ENCODE peak calls at places on chromosomes 13 and 19, in nine cellular contexts. T is thoracic aorta, U is fibroblast of pulmonary artery, J is stomach, M is HepG2, H is OCI-LY7, Y is GM23338, D is osteoblast, Q is sigmoid colon. P is an unnamed sample.

GRCh38 chr13:111325146-111325890 is 4.9 kb downstream of the TEX29 start:
- DNase-seq in T (no peak), U (no peak), J (no peak), M (no peak), H (no peak), Y (no peak), D (peak; percentile 91), Q (no peak), P (no peak)

GRCh38 chr13:112690242-112690943 is 555 bp downstream of the ATP11A start:
- DNase-seq in T (no peak), U (peak; percentile 35), J (peak; percentile 46), M (no peak), H (peak; percentile 48), Y (peak; percentile 64), D (peak; percentile 95), Q (no peak), P (no peak)

GRCh38 chr13:29339386-29340272 is 255.9 kb downstream of the SLC7A1 start:
- DNase-seq in T (no peak), U (no peak), J (no peak), M (no peak), H (no peak), Y (no peak), D (no peak), Q (no peak), P (no peak)

GRCh38 chr19:49559443-49559842 is 20.9 kb downstream of the NOSIP start:
- DNase-seq in T (no peak), U (no peak), J (no peak), M (no peak), H (no peak), Y (no peak), D (peak; percentile 52), Q (no peak), P (no peak)

GRCh38 chr13:51230473-51231105 is 8.4 kb downstream of the FAM124A start:
- DNase-seq in T (no peak), U (peak; percentile 74), J (peak; percentile 72), M (no peak), H (no peak), Y (peak; percentile 46), D (peak; percentile 71), Q (peak; percentile 91), P (no peak)

GRCh38 chr13:43368003-43368402 is 344.6 kb downstream of the DNAJC15 start:
- DNase-seq in T (no peak), U (peak; percentile 10), J (no peak), M (no peak), H (no peak), Y (no peak), D (peak; percentile 50), Q (no peak), P (no peak)

GRCh38 chr13:101499406-101499805 is 46.9 kb downstream of the ITGBL1 start:
- DNase-seq in T (no peak), U (no peak), J (no peak), M (no peak), H (no peak), Y (no peak), D (peak; percentile 38), Q (no peak), P (peak; percentile 85)

GRCh38 chr19:14113762-14114414 is 3.7 kb downstream of the PRKACA start:
- DNase-seq in T (no peak), U (no peak), J (no peak), M (no peak), H (peak; percentile 31), Y (peak; percentile 57), D (peak; percentile 69), Q (no peak), P (peak; percentile 20)

GRCh38 chr13:90979059-90979458 is 368.4 kb upstream of the MIR17HG start:
- DNase-seq in T (no peak), U (no peak), J (no peak), M (no peak), H (no peak), Y (no peak), D (no peak), Q (no peak), P (no peak)

GRCh38 chr19:1104452-1105216 is 840 bp downstream of the GPX4 start:
- DNase-seq in T (no peak), U (peak; percentile 72), J (peak; percentile 69), M (peak; percentile 72), H (peak; percentile 68), Y (peak; percentile 87), D (peak; percentile 99), Q (peak; percentile 89), P (peak; percentile 81)

GRCh38 chr19:1105217-1105872 is 1.6 kb downstream of the GPX4 start:
- DNase-seq in T (no peak), U (no peak), J (no peak), M (no peak), H (no peak), Y (no peak), D (no peak), Q (no peak), P (no peak)

GRCh38 chr19:1106841-1107654 is 3.3 kb downstream of the GPX4 start:
- DNase-seq in T (no peak), U (peak; percentile 65), J (peak; percentile 48), M (peak; percentile 20), H (no peak), Y (peak; percentile 62), D (no peak), Q (no peak), P (peak; percentile 59)

GRCh38 chr19:1107655-1108261 is 4.0 kb downstream of the GPX4 start:
- DNase-seq in T (no peak), U (peak; percentile 45), J (no peak), M (no peak), H (no peak), Y (no peak), D (no peak), Q (no peak), P (peak; percentile 45)

GRCh38 chr19:1105873-1106840 is 2.4 kb downstream of the GPX4 start:
- DNase-seq in T (no peak), U (no peak), J (no peak), M (no peak), H (no peak), Y (no peak), D (no peak), Q (no peak), P (no peak)
- H3K4me3 ChIP-seq in T (peak overlapping the region; percentile 97), U (peak overlapping the region; percentile 71), J (peak overlapping the region; percentile 83), M (peak overlapping the region; percentile 92), H (no peak overlapping the region), Y (no peak overlapping the region), D (no peak overlapping the region), Q (no peak overlapping the region), P (peak overlapping the region; percentile 78)

DNA sequence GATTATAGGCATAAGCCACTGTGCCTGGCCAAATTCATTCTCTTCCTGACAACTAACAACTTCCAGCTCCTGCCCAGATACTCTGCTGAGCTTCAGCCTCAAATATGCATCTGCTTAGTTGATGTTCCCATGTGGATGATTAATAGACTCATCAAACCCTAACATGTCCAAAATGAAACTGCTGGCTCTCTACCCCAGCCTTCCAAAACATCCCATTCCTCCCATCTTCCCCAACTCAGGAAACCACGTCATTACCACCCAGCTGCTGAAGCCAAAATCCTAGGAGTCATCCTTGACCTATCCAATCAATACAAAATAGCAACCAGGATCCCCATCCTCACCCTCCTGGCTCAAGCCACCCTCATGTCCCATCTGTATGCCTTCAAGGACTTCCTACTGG is 20.9 kb downstream of the POU2F2 start:
- DNase-seq in T (no peak), U (peak; percentile 64), J (no peak), M (no peak), H (no peak), Y (no peak), D (peak; percentile 94), Q (no peak), P (no peak)
- TF ChIP-seq CTCF in T (no peak), U (no peak), J (no peak), M (no peak), H (no peak), Y (no peak), D (no peak), Q (no peak), P (no peak)

DNA sequence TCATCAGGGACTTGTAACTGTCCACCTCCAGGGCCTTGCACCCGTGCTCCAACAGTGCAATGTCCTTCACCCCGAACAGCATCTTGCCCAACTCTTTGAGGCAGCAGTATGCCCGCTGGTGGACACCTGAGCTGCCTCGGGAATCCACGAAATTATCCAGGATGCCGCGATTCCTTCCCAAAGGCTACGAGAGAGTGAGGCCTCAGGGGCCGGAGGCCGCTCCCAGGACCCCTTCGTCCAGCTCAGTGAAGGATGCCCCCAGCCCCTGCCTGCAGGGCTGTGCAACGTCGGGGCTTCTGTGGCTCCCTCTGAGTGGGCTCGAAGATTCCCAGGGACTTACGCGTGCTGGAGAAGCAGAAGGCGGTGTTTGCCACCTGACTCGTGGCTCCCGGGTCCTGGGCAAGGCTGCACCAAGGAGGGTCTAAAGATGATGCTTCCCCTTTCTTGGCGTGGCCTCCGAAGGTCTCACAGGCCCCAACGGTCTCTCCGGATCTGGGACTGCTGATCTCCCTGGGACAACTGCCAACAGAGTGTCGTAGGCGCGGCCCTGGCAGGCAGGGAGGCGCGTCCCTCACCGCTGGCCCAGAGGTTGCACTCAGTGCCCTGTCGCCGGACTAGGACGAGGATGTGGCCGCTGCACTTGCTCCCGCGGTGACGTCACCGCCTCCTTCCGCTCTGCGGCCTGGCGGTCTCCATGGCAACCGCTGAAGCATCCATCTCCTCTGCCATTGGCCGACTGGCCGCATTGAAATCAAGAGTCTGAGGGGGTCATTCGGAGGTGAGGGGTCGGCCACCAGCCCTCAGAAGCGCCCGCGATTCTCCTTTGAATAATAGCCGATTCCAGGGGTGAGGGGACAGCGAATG is at the start of gene PNMA8C:
- DNase-seq in T (peak; percentile 66), U (peak; percentile 53), J (peak; percentile 50), M (no peak), H (peak; percentile 87), Y (peak; percentile 96), D (peak; percentile 90), Q (peak; percentile 82), P (peak; percentile 42)
- H3K4me3 ChIP-seq in T (peak within 1 kb of the TSS; percentile 76), U (no peak within 1 kb of the TSS), J (peak within 1 kb of the TSS; percentile 34), M (no peak within 1 kb of the TSS), H (peak within 1 kb of the TSS; percentile 64), Y (peak within 1 kb of the TSS; percentile 69), D (peak within 1 kb of the TSS; percentile 61), Q (peak within 1 kb of the TSS; percentile 6), P (no peak within 1 kb of the TSS)

GRCh38 chr19:34300962-34301361 is 46.6 kb downstream of the GARRE1 start:
- DNase-seq in T (no peak), U (no peak), J (no peak), M (no peak), H (no peak), Y (no peak), D (no peak), Q (no peak), P (no peak)

GRCh38 chr19:34295103-34295502 is 40.7 kb downstream of the GARRE1 start:
- DNase-seq in T (no peak), U (no peak), J (no peak), M (no peak), H (no peak), Y (no peak), D (no peak), Q (no peak), P (no peak)

GRCh38 chr19:34298891-34299510 is 44.6 kb downstream of the GARRE1 start:
- DNase-seq in T (no peak), U (no peak), J (no peak), M (no peak), H (no peak), Y (no peak), D (no peak), Q (no peak), P (no peak)

GRCh38 chr19:34300380-34300779 is 46.0 kb downstream of the GARRE1 start:
- DNase-seq in T (no peak), U (no peak), J (no peak), M (no peak), H (no peak), Y (no peak), D (no peak), Q (no peak), P (no peak)

DNA sequence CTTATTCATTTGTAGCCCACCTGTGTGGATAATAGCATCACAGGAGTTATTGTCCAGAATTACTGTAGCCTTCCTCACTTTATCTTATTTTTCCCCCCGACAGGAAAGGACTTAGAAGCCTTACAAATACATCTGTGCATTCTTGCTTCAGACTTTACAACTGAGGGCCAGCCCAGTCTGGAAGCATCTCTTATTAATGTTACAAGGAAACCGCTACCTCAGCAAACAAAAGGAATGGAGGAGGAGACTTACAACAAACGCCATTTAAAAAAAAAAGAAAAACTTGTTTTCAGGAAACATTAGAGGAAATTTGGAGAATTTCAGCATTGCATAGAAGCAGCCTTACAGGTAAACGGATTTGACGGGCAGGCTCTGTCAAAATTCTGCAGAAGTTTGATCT is 45.2 kb downstream of the GARRE1 start:
- DNase-seq in T (no peak), U (no peak), J (no peak), M (no peak), H (no peak), Y (no peak), D (no peak), Q (no peak), P (no peak)
- TF ChIP-seq CTCF in T (no peak), U (no peak), J (no peak), M (no peak), H (no peak), Y (no peak), D (no peak), Q (no peak), P (no peak)

P was measured in PC-9.